ENCODE peak calls at places on chromosomes 13 and 19, in eight cellular contexts. J is HCT116, H is ovary, O is left lung, X is fibroblast of the aortic adventitia, E is BJ, P is left ventricle myocardium inferior, R is fibroblast of lung. L is an unnamed sample.

GRCh38 chr19:17835182-17836006 is 12.4 kb downstream of the JAK3 start:
- DNase-seq in R (no peak), H (no peak), E (no peak), O (no peak), J (no peak), X (no peak), P (no peak), L (no peak)

GRCh38 chr19:18044825-18045304 is 36.9 kb downstream of the ARRDC2 start:
- DNase-seq in H (peak; percentile 44), E (no peak), P (peak; percentile 74), J (no peak), O (peak; percentile 89), X (peak; percentile 51), R (peak; percentile 63), L (peak; percentile 87)

GRCh38 chr19:1057185-1057857 is 9.6 kb upstream of the ARHGAP45 start:
- DNase-seq in O (no peak), J (no peak), P (no peak), H (no peak), R (peak; percentile 67), X (peak; percentile 69), E (no peak), L (peak; percentile 70)

GRCh38 chr13:48492123-48493075 is 40.5 kb downstream of the RCBTB2 start:
- DNase-seq in P (peak; percentile 82), X (peak; percentile 77), J (no peak), E (peak; percentile 49), O (peak; percentile 83), R (no peak), H (peak; percentile 75), L (no peak)

GRCh38 chr19:19566306-19566705 is 28.2 kb downstream of the CILP2 start:
- DNase-seq in J (no peak), E (no peak), O (no peak), P (no peak), R (peak; percentile 47), X (no peak), H (no peak), L (peak; percentile 72)

GRCh38 chr13:114140131-114140908 is 7.9 kb upstream of the RASA3 start:
- DNase-seq in P (no peak), E (no peak), H (no peak), X (no peak), R (no peak), J (no peak), O (no peak), L (no peak)

GRCh38 chr19:38173324-38174041 is 50.5 kb downstream of the DPF1 start:
- DNase-seq in O (no peak), R (peak; percentile 85), X (peak; percentile 74), E (no peak), J (no peak), H (no peak), P (peak; percentile 86), L (no peak)

GRCh38 chr19:46373573-46374359 is 26.9 kb downstream of the PPP5C start:
- DNase-seq in X (peak; percentile 28), O (peak; percentile 90), E (no peak), P (peak; percentile 85), J (no peak), H (peak; percentile 59), R (peak; percentile 72), L (peak; percentile 48)

GRCh38 chr13:98216135-98216565 is 39.1 kb upstream of the RNF113B start:
- DNase-seq in H (no peak), R (peak; percentile 91), P (peak; percentile 39), O (peak; percentile 63), E (peak; percentile 80), J (peak; percentile 33), X (peak; percentile 55), L (peak; percentile 95)

GRCh38 chr19:21141787-21142464 is at the start of gene ZNF431:
- DNase-seq in E (peak; percentile 76), H (peak; percentile 93), O (peak; percentile 93), P (peak; percentile 91), X (peak; percentile 91), R (peak; percentile 92), J (peak; percentile 92), L (peak; percentile 96)

GRCh38 chr13:41075034-41075433 is 13.7 kb downstream of the WBP4 start:
- DNase-seq in O (no peak), H (no peak), R (peak; percentile 9), J (no peak), E (no peak), P (no peak), X (peak; percentile 60), L (peak; percentile 69)

GRCh38 chr19:55947532-55947931 is at the start of gene NLRP8:
- DNase-seq in J (no peak), X (no peak), O (no peak), E (no peak), H (no peak), R (no peak), P (no peak), L (no peak)

GRCh38 chr19:39382991-39383828 is 7.7 kb downstream of the PAF1 start:
- DNase-seq in R (no peak), J (no peak), X (no peak), H (no peak), E (no peak), O (no peak), P (no peak), L (no peak)
- TF ChIP-seq CTCF in R (no peak), J (no peak), X (no peak), H (no peak), E (no peak), O (no peak), P (no peak), L (no peak)

GRCh38 chr13:101416181-101417042 is at the start of gene NALCN:
- DNase-seq in X (peak; percentile 13), E (no peak), P (peak; percentile 22), J (no peak), R (peak; percentile 30), H (peak; percentile 65), O (no peak), L (peak; percentile 18)

GRCh38 chr13:101415358-101416174 is 742 bp downstream of the NALCN start:
- DNase-seq in R (no peak), J (no peak), E (no peak), H (peak; percentile 57), P (no peak), X (no peak), O (no peak), L (no peak)

GRCh38 chr13:101417501-101417900 is 1.2 kb upstream of the NALCN start:
- DNase-seq in H (no peak), O (no peak), X (no peak), P (no peak), J (no peak), E (no peak), R (no peak), L (no peak)

GRCh38 chr13:101412076-101412475 is 4.2 kb downstream of the NALCN start:
- DNase-seq in H (no peak), X (no peak), O (no peak), R (no peak), P (no peak), E (no peak), J (no peak), L (no peak)

DNA sequence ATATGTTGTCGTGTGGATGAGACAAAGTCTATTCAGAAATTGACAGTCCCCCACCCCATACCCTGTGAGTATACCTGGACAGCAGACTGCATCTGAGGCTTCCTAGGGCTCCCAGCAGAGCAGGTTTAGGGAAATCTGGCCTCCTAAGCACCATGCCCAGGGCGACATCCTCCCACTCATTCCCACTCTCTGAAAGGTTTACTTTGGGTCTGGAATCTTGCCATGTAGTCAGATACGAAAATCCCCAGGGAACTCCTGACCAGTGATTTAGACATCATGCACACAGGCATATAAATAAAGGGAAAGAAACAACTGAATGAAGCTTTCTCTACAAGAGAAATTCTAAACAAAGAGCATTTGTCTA is 717 bp upstream of the NALCN start:
- DNase-seq in X (peak; percentile 67), R (peak; percentile 64), P (no peak), J (no peak), O (no peak), H (no peak), E (no peak), L (peak; percentile 69)
- H3K4me3 ChIP-seq in X (peak overlapping the region; percentile 69), R (peak overlapping the region; percentile 66), P (peak overlapping the region; percentile 75), J (no peak overlapping the region), O (no peak overlapping the region), H (no peak overlapping the region), E (no peak overlapping the region), L (peak overlapping the region; percentile 67)

DNA sequence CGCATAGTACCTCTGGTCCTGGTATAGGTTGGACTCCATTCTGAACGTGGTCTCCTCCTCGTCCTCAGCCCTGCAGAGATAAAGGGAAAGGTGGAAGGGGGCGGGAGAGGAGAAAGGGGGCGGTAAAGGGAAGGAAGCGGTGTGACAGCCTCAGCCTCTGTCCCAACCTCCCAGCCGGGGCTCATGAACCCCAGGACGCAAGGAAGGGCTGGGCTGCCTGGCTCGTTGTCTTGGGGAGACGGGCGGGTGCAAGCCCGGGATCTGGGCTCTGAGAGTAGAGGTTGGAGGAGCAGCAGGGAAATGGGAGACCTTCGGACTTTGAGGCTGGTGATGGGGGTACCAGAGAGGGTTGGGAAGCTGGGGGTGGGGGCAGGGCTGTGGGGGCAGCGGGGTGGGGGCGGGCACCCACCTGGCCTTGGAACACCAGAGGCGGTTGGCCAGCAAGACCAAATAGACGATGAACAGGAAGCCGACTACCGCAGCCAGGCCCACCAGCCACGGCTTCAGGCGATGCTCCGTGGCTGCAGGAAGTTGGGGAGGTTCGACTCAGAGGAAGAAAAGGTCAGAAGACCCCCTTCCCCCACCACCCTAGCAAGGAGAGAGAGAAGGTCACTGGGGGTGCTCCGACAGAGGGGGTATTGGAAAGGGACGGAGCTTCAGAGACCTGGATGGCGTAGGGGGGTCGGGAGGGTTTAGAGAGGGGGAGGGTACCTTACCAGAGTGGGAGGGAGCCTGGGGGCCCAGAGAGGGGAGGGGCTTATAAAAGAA is 1.7 kb downstream of the SMIM24 start:
- DNase-seq in O (no peak), J (no peak), E (no peak), H (no peak), X (no peak), R (no peak), P (no peak), L (no peak)
- TF ChIP-seq CTCF in O (no peak), J (no peak), E (no peak), H (no peak), X (no peak), R (no peak), P (no peak), L (no peak)

GRCh38 chr13:45540195-45540594 is 75.3 kb downstream of the ERICH6B start:
- DNase-seq in E (no peak), J (no peak), X (no peak), P (no peak), R (no peak), H (no peak), O (no peak), L (no peak)

GRCh38 chr13:45537506-45537905 is 72.8 kb downstream of the COG3 start:
- DNase-seq in E (no peak), P (no peak), R (no peak), J (no peak), X (no peak), O (no peak), H (no peak), L (peak; percentile 20)

GRCh38 chr13:45540864-45541263 is 74.7 kb downstream of the ERICH6B start:
- DNase-seq in J (no peak), O (no peak), R (no peak), P (no peak), H (no peak), X (no peak), E (no peak), L (no peak)

GRCh38 chr13:45536224-45536623 is 71.5 kb downstream of the COG3 start:
- DNase-seq in R (no peak), X (no peak), P (no peak), E (no peak), J (no peak), H (no peak), O (no peak), L (no peak)

DNA sequence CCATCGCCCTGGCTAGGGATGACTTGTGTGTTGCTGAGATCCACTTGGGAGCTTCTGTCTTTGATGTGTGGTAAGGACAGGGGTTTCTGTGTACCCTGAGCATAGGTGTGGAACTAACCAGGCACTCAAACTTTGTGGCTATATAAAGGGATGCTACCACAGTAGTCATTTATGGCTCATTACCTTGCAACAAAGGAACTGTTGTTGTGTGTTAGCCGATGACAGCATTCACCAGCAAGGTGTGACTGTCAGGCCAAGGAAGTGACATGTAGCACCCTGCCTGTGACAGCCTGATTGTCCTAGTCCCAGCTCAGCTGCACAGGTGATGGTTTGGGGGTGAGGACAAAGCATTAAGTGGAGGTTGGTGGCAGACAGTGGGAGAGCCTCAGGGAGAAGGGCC is 73.6 kb downstream of the COG3 start:
- DNase-seq in H (no peak), E (no peak), X (no peak), P (no peak), R (no peak), J (peak; percentile 7), O (no peak), L (no peak)
- H3K4me3 ChIP-seq in H (no peak overlapping the region), E (no peak overlapping the region), X (no peak overlapping the region), P (no peak overlapping the region), R (no peak overlapping the region), J (no peak overlapping the region), O (no peak overlapping the region), L (no peak overlapping the region)